ENCODE peak calls at places on chromosome 21, in six cellular contexts. One of them, this sample, is unnamed.

GRCh38 chr21:42041711-42042110 is 29.4 kb upstream of the UMODL1 start:
- DNase-seq in pancreas: no peak
- DNase-seq in GM23338: no peak
- DNase-seq in prostate gland: no peak
- DNase-seq in AG04449: no peak
- DNase-seq in OCI-LY7: no peak
- DNase-seq in this sample: no peak

GRCh38 chr21:42566524-42567180 is 53.0 kb downstream of the SLC37A1 start:
- DNase-seq in pancreas: no peak
- DNase-seq in GM23338: no peak
- DNase-seq in prostate gland: no peak
- DNase-seq in AG04449: no peak
- DNase-seq in OCI-LY7: no peak
- DNase-seq in this sample: no peak

GRCh38 chr21:32921632-32922230 is 104.0 kb upstream of the OLIG2 start:
- DNase-seq in pancreas: no peak
- DNase-seq in GM23338: peak; percentile 73
- DNase-seq in prostate gland: no peak
- DNase-seq in AG04449: no peak
- DNase-seq in OCI-LY7: peak; percentile 40
- DNase-seq in this sample: no peak

GRCh38 chr21:46626536-46627302 is 8.8 kb upstream of the PRMT2 start:
- DNase-seq in pancreas: no peak
- DNase-seq in GM23338: peak; percentile 24
- DNase-seq in prostate gland: no peak
- DNase-seq in AG04449: no peak
- DNase-seq in OCI-LY7: no peak
- DNase-seq in this sample: no peak

GRCh38 chr21:46154955-46155513 is 345 bp downstream of the FTCD start:
- DNase-seq in pancreas: no peak
- DNase-seq in GM23338: no peak
- DNase-seq in prostate gland: no peak
- DNase-seq in AG04449: no peak
- DNase-seq in OCI-LY7: no peak
- DNase-seq in this sample: no peak

GRCh38 chr21:44986471-44987291 is 46.9 kb downstream of the SLX9 start:
- DNase-seq in pancreas: no peak
- DNase-seq in GM23338: no peak
- DNase-seq in prostate gland: no peak
- DNase-seq in AG04449: no peak
- DNase-seq in OCI-LY7: no peak
- DNase-seq in this sample: peak; percentile 14

GRCh38 chr21:17045214-17045835 is 467.5 kb upstream of the CXADR start:
- DNase-seq in pancreas: no peak
- DNase-seq in GM23338: peak; percentile 38
- DNase-seq in prostate gland: no peak
- DNase-seq in AG04449: no peak
- DNase-seq in OCI-LY7: peak; percentile 3
- DNase-seq in this sample: no peak

GRCh38 chr21:17523007-17523451 is 10.2 kb downstream of the CXADR start:
- DNase-seq in pancreas: no peak
- DNase-seq in GM23338: no peak
- DNase-seq in prostate gland: no peak
- DNase-seq in AG04449: no peak
- DNase-seq in OCI-LY7: no peak
- DNase-seq in this sample: no peak

GRCh38 chr21:41321211-41321907 is 4.8 kb downstream of the FAM3B start:
- DNase-seq in pancreas: no peak
- DNase-seq in GM23338: no peak
- DNase-seq in prostate gland: no peak
- DNase-seq in AG04449: no peak
- DNase-seq in OCI-LY7: peak; percentile 95
- DNase-seq in this sample: no peak

GRCh38 chr21:45405819-45406762 is 1.1 kb downstream of the COL18A1 start:
- DNase-seq in pancreas: peak; percentile 40
- DNase-seq in GM23338: peak; percentile 85
- DNase-seq in prostate gland: no peak
- DNase-seq in AG04449: no peak
- DNase-seq in OCI-LY7: no peak
- DNase-seq in this sample: peak; percentile 40

GRCh38 chr21:29299046-29299905 is 554 bp downstream of the BACH1 start:
- DNase-seq in pancreas: peak; percentile 52
- DNase-seq in GM23338: peak; percentile 55
- DNase-seq in prostate gland: peak; percentile 31
- DNase-seq in AG04449: no peak
- DNase-seq in OCI-LY7: peak; percentile 49
- DNase-seq in this sample: peak; percentile 61

DNA sequence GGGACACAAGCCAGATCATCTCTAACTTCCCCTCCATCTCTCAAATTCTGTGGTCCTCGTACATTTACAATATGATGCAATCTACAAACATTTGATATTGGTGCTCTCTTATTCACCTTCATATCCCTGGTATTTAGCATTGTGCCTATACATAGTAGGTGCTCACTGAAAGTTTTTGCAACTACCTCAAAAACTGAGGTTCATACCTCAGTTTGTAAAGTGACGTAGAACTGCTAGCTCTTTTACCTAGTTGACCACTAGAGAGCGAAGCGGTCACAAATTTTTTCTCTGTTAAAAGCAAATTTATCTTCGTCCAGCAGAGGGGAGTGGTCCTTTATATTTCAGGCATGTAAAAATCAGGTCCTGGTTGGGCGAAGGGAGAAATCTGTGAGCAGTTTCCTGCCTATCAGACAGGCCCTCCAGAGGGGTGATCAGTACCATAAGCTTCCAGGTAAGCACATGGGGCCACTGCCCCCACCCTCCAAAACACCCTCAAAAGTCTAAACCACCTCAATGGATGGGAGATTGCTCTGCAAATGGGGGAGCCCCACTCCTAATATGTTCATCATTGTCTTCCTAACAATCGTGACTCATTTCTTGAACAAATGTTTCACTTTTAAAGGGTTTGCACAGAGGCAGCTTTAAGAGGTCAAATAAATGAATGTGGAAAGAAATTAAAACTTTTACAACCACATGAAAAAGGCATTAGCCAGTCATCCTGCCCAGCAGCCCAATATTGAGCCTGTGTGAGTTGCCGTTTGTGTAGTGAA is 10.6 kb upstream of the HLCS start:
- DNase-seq in pancreas: peak; percentile 25
- DNase-seq in GM23338: peak; percentile 93
- DNase-seq in prostate gland: peak; percentile 48
- DNase-seq in AG04449: no peak
- DNase-seq in OCI-LY7: peak; percentile 87
- DNase-seq in this sample: no peak
- H3K4me3 ChIP-seq in pancreas: no peak overlapping the region
- H3K4me3 ChIP-seq in GM23338: no peak overlapping the region
- H3K4me3 ChIP-seq in prostate gland: no peak overlapping the region
- H3K4me3 ChIP-seq in AG04449: no peak overlapping the region
- H3K4me3 ChIP-seq in OCI-LY7: peak overlapping the region; percentile 10
- H3K4me3 ChIP-seq in this sample: no peak overlapping the region

DNA sequence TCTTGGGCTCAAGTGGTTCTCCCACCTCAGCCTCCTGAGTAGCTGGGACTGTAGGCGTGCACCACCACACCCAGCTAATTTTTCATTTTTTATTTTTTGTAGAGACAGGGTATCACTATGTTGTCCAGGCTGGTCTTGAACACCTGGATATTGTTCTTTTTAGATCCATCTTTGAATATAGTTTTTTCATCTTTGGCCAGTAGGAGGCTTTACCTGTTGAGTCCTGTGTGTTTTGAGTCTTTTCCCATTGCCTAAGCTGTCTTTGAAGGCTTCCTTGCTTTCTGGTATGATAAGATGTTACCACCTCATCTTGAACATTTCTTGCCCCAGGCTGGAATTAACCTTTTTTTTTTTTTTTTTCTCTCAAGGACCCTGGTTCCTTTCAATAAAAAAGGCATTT is 387.8 kb upstream of the RUNX1 start:
- DNase-seq in pancreas: no peak
- DNase-seq in GM23338: peak; percentile 40
- DNase-seq in prostate gland: no peak
- DNase-seq in AG04449: no peak
- DNase-seq in OCI-LY7: peak; percentile 4
- DNase-seq in this sample: no peak
- H3K4me3 ChIP-seq in pancreas: no peak overlapping the region
- H3K4me3 ChIP-seq in GM23338: no peak overlapping the region
- H3K4me3 ChIP-seq in prostate gland: no peak overlapping the region
- H3K4me3 ChIP-seq in AG04449: no peak overlapping the region
- H3K4me3 ChIP-seq in OCI-LY7: no peak overlapping the region
- H3K4me3 ChIP-seq in this sample: no peak overlapping the region

DNA sequence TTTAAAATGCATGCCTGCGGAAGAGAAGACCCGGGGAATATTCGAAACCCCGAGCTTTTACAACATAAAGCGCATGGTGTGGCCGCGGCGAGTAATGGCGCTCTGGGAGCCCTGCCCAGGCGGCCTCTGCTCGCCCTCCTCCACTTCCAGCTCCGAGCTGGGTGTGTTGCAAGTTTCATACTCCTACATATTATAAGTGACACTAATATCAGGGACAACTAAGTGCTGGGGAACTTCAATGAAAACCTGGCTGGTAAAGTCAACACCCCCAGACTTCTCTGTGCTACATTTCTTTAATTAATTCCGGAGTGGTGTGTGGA is 11.8 kb downstream of the SIM2 start:
- DNase-seq in pancreas: no peak
- DNase-seq in GM23338: peak; percentile 54
- DNase-seq in prostate gland: no peak
- DNase-seq in AG04449: no peak
- DNase-seq in OCI-LY7: peak; percentile 1
- DNase-seq in this sample: no peak
- H3K4me3 ChIP-seq in pancreas: no peak overlapping the region
- H3K4me3 ChIP-seq in GM23338: peak overlapping the region; percentile 53
- H3K4me3 ChIP-seq in prostate gland: no peak overlapping the region
- H3K4me3 ChIP-seq in AG04449: no peak overlapping the region
- H3K4me3 ChIP-seq in OCI-LY7: no peak overlapping the region
- H3K4me3 ChIP-seq in this sample: no peak overlapping the region

DNA sequence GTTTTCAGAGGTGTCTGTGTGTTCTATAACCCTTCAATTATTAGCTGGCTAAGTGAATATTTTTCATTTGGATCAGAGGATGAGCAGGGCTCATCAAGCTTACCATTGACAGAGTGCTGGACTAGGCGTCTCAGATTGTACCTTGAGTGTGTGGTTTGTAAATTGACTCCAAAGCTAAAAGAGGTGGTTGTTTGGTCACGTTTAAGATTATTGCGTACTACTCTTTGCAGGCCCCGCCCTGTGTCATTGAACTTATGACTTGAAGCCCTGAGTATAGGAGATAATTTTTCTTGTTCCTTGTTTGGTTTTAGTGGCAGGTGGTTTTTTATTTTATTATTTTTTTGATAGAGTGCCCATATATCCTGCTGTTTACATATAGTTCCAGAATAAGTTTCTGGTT is 17.7 kb downstream of the MRPS6 start:
- DNase-seq in pancreas: no peak
- DNase-seq in GM23338: no peak
- DNase-seq in prostate gland: no peak
- DNase-seq in AG04449: no peak
- DNase-seq in OCI-LY7: no peak
- DNase-seq in this sample: no peak
- H3K4me3 ChIP-seq in pancreas: no peak overlapping the region
- H3K4me3 ChIP-seq in GM23338: no peak overlapping the region
- H3K4me3 ChIP-seq in prostate gland: no peak overlapping the region
- H3K4me3 ChIP-seq in AG04449: no peak overlapping the region
- H3K4me3 ChIP-seq in OCI-LY7: no peak overlapping the region
- H3K4me3 ChIP-seq in this sample: no peak overlapping the region

GRCh38 chr21:36132691-36133090 is 2.2 kb upstream of the CBR3 start:
- DNase-seq in pancreas: no peak
- DNase-seq in GM23338: no peak
- DNase-seq in prostate gland: no peak
- DNase-seq in AG04449: no peak
- DNase-seq in OCI-LY7: no peak
- DNase-seq in this sample: no peak
- H3K4me3 ChIP-seq in pancreas: no peak overlapping the region
- H3K4me3 ChIP-seq in GM23338: no peak overlapping the region
- H3K4me3 ChIP-seq in prostate gland: no peak overlapping the region
- H3K4me3 ChIP-seq in AG04449: no peak overlapping the region
- H3K4me3 ChIP-seq in OCI-LY7: no peak overlapping the region
- H3K4me3 ChIP-seq in this sample: no peak overlapping the region

GRCh38 chr21:36749935-36750578 is 51.1 kb downstream of the SIM2 start:
- DNase-seq in pancreas: no peak
- DNase-seq in GM23338: peak; percentile 98
- DNase-seq in prostate gland: no peak
- DNase-seq in AG04449: no peak
- DNase-seq in OCI-LY7: no peak
- DNase-seq in this sample: peak; percentile 18

GRCh38 chr21:36744560-36745231 is 45.8 kb downstream of the SIM2 start:
- DNase-seq in pancreas: no peak
- DNase-seq in GM23338: no peak
- DNase-seq in prostate gland: peak; percentile 68
- DNase-seq in AG04449: no peak
- DNase-seq in OCI-LY7: no peak
- DNase-seq in this sample: no peak

GRCh38 chr21:36747815-36748381 is 49.0 kb downstream of the SIM2 start:
- DNase-seq in pancreas: peak; percentile 57
- DNase-seq in GM23338: peak; percentile 85
- DNase-seq in prostate gland: no peak
- DNase-seq in AG04449: no peak
- DNase-seq in OCI-LY7: no peak
- DNase-seq in this sample: peak; percentile 38

GRCh38 chr21:36745459-36745858 is 46.5 kb downstream of the SIM2 start:
- DNase-seq in pancreas: no peak
- DNase-seq in GM23338: no peak
- DNase-seq in prostate gland: no peak
- DNase-seq in AG04449: no peak
- DNase-seq in OCI-LY7: no peak
- DNase-seq in this sample: no peak

GRCh38 chr21:36747114-36747814 is 48.3 kb downstream of the SIM2 start:
- DNase-seq in pancreas: no peak
- DNase-seq in GM23338: peak; percentile 52
- DNase-seq in prostate gland: no peak
- DNase-seq in AG04449: no peak
- DNase-seq in OCI-LY7: no peak
- DNase-seq in this sample: no peak
- H3K4me3 ChIP-seq in pancreas: peak overlapping the region; percentile 41
- H3K4me3 ChIP-seq in GM23338: peak overlapping the region; percentile 53
- H3K4me3 ChIP-seq in prostate gland: peak overlapping the region; percentile 8
- H3K4me3 ChIP-seq in AG04449: peak overlapping the region; percentile 49
- H3K4me3 ChIP-seq in OCI-LY7: no peak overlapping the region
- H3K4me3 ChIP-seq in this sample: peak overlapping the region; percentile 53

DNA sequence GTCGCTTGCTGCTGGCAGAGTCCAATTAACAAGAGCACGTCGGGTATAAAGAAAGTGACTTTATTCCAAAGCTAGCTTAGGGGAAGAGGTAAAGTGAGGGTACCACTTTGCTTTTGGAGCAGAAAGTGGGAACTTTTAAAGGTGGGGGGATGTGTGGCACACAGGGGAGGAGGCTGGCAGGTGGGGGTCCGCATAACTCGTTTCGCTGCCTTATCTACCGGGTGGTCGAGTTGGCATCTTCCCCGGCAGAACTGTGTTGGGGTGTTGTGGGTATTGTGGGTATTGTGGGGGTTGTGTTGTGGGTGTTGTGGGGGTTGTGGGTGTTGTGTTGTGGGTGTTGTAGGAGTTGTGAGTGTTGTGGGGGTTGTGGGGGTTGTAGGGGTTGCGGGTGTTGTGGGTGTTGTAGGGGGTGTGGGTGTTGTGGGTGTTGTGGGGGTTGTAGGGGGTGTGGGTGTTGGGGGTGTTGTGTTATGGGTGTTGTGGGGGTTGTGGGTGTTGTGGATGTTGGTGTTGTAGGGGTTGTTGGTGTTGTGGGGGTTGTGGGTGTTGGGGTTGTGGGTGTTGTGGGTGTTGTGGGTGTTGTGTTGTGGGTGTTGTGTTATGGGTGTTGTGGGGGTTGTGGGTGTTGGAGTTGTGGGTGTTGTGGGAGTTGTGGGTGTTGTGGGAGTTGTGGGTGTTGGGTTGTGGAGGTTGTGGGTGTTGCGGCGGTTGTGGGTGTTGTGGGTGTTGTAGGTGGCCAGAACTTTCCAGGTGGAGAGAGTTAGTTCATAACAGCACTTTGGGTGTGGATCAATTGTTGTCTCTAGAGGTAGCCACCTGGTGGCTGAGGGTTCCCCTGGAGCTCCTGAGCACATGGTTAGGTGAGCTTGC is 52.7 kb downstream of the AGPAT3 start:
- DNase-seq in pancreas: no peak
- DNase-seq in GM23338: no peak
- DNase-seq in prostate gland: no peak
- DNase-seq in AG04449: no peak
- DNase-seq in OCI-LY7: no peak
- DNase-seq in this sample: no peak
- H3K4me3 ChIP-seq in pancreas: no peak overlapping the region
- H3K4me3 ChIP-seq in GM23338: no peak overlapping the region
- H3K4me3 ChIP-seq in prostate gland: no peak overlapping the region
- H3K4me3 ChIP-seq in AG04449: no peak overlapping the region
- H3K4me3 ChIP-seq in OCI-LY7: no peak overlapping the region
- H3K4me3 ChIP-seq in this sample: no peak overlapping the region

This sample was measured in heart right ventricle.